ENCODE peak calls at places on chromosome 10, in nine cellular contexts. M, W, L, N, T, J, G, F and K are unnamed samples.

GRCh38 chr10:3761916-3762708 is 22.9 kb downstream of the KLF6 start:
- DNase-seq in M (no peak), W (peak), L (no peak), N (no peak), T (no peak), J (no peak), G (no peak), F (no peak), K (no peak)

GRCh38 chr10:132186488-132187413 is at the start of gene DPYSL4:
- DNase-seq in M (no peak), W (no peak), L (no peak), N (peak), T (no peak), J (no peak), G (no peak), F (peak), K (peak)

GRCh38 chr10:4431114-4431862 is 394.7 kb upstream of the AKR1E2 start:
- DNase-seq in M (no peak), W (no peak), L (peak), N (no peak), T (no peak), J (peak), G (peak), F (peak), K (peak)

GRCh38 chr10:74991435-74991834 is 120.0 kb upstream of the SAMD8 start:
- DNase-seq in M (no peak), W (no peak), L (no peak), N (no peak), T (no peak), J (peak), G (no peak), F (peak), K (peak)

GRCh38 chr10:15430969-15431791 is 60.1 kb upstream of the FAM171A1 start:
- DNase-seq in M (no peak), W (no peak), L (no peak), N (no peak), T (no peak), J (no peak), G (no peak), F (no peak), K (no peak)

GRCh38 chr10:104336829-104337526 is 1.3 kb downstream of the ITPRIP start:
- DNase-seq in M (no peak), W (no peak), L (peak), N (peak), T (no peak), J (no peak), G (peak), F (peak), K (peak)

GRCh38 chr10:112963835-112964234 is 13.8 kb downstream of the TCF7L2 start:
- DNase-seq in M (no peak), W (no peak), L (no peak), N (no peak), T (no peak), J (no peak), G (no peak), F (no peak), K (peak)

GRCh38 chr10:7411671-7412481 is 1.0 kb upstream of the SFMBT2 start:
- DNase-seq in M (peak), W (no peak), L (no peak), N (peak), T (no peak), J (no peak), G (no peak), F (no peak), K (no peak)

GRCh38 chr10:6218692-6219493 is 16.2 kb downstream of the PFKFB3 start:
- DNase-seq in M (no peak), W (no peak), L (peak), N (no peak), T (no peak), J (no peak), G (peak), F (peak), K (no peak)

GRCh38 chr10:20955355-20955893 is 58.3 kb upstream of the NEBL start:
- DNase-seq in M (no peak), W (no peak), L (no peak), N (no peak), T (no peak), J (no peak), G (no peak), F (no peak), K (no peak)

GRCh38 chr10:80196270-80196949 is 8.9 kb downstream of the ANXA11 start:
- DNase-seq in M (peak), W (no peak), L (no peak), N (peak), T (peak), J (no peak), G (peak), F (peak), K (peak)

GRCh38 chr10:7788640-7789335 is 811 bp downstream of the ATP5F1C start:
- DNase-seq in M (peak), W (no peak), L (no peak), N (no peak), T (no peak), J (no peak), G (peak), F (peak), K (no peak)

GRCh38 chr10:129870926-129871660 is 93.0 kb downstream of the EBF3 start:
- DNase-seq in M (no peak), W (no peak), L (no peak), N (no peak), T (no peak), J (no peak), G (no peak), F (no peak), K (peak)

GRCh38 chr10:119205926-119206602 is 1.3 kb upstream of the GRK5 start:
- DNase-seq in M (peak), W (no peak), L (no peak), N (peak), T (peak), J (no peak), G (no peak), F (peak), K (peak)

GRCh38 chr10:126042354-126042753 is 146.0 kb downstream of the FANK1 start:
- DNase-seq in M (no peak), W (no peak), L (no peak), N (no peak), T (no peak), J (no peak), G (no peak), F (no peak), K (no peak)

GRCh38 chr10:102505462-102506115 is 1.8 kb downstream of the SUFU start:
- DNase-seq in M (peak), W (no peak), L (no peak), N (no peak), T (no peak), J (no peak), G (no peak), F (no peak), K (no peak)
- H3K4me3 ChIP-seq in M (no peak), W (no peak), L (no peak), N (no peak), T (peak), J (peak), G (peak), F (peak), K (peak)

DNA sequence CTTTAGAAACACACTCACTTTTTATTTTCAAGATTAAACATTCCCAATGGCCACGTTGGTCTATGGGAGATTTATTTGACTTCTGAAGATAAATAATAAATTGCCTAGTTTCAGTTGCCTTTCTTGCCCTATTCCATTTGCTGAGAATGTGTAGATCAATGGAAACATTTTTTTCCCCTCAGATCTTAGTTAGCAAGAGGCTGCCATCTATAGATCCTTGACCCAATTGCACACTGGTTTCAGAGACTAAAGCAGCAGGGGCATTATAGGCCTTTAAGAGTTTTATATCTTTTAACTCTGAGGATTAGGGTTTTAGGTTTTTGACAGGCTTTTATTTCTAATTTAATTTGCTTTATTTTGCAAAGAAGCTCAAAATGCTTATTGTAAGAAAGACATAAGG is 163.2 kb upstream of the GPR26 start:
- DNase-seq in M (no peak), W (no peak), L (no peak), N (no peak), T (no peak), J (no peak), G (no peak), F (no peak), K (no peak)
- TF ChIP-seq CTCF in M (no peak), W (no peak), L (no peak), N (no peak), T (no peak), J (no peak), G (no peak), F (no peak), K (no peak)

DNA sequence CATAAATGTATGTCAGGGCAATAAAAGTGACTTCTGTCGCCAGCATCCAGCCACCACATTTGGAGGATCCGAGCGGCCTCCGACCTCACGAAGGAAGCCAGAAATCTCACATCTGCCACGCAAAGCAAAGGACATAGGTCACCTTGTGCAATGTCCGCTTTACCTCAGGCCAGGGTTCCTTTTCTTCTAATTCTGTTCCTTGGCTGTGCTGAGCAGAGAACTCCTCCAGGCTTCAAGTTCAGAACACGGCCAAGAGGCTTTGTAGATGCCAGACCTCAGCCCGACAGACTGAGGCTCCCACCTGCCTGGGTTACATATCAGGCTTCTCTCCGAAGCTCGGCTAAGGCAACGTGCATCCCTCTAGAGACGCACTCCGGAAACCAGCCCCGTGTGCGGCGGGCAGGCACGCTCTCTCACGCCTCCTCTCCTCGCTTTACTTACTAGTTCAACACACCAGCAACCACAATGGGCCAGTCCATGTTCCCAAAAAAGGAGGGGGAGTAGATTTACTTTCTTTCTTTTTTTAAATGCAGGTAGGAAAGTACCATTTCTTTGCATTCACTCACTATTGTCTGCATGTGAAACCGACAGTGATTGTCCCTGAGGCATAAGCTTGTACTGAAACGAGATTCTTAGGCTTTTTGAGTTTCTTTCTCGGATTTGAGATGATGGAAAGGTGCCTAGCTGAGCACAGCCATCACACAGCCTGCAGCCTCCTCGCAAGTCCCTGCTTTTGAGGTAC is 122.4 kb upstream of the AFAP1L2 start:
- DNase-seq in M (peak), W (peak), L (peak), N (peak), T (peak), J (no peak), G (peak), F (peak), K (peak)
- H3K4me3 ChIP-seq in M (peak), W (peak), L (peak), N (peak), T (peak), J (peak), G (peak), F (peak), K (no peak)

GRCh38 chr10:88115406-88115805 is 252.0 kb downstream of the PTEN start:
- DNase-seq in M (no peak), W (no peak), L (no peak), N (no peak), T (no peak), J (no peak), G (no peak), F (no peak), K (no peak)

GRCh38 chr10:88113232-88113631 is 249.8 kb downstream of the PTEN start:
- DNase-seq in M (no peak), W (no peak), L (no peak), N (no peak), T (no peak), J (no peak), G (no peak), F (peak), K (no peak)

GRCh38 chr10:88113657-88114272 is 250.3 kb downstream of the PTEN start:
- DNase-seq in M (no peak), W (no peak), L (no peak), N (no peak), T (no peak), J (no peak), G (no peak), F (no peak), K (no peak)

GRCh38 chr10:88115968-88116367 is 252.5 kb downstream of the PTEN start:
- DNase-seq in M (no peak), W (no peak), L (peak), N (no peak), T (no peak), J (no peak), G (peak), F (no peak), K (peak)

DNA sequence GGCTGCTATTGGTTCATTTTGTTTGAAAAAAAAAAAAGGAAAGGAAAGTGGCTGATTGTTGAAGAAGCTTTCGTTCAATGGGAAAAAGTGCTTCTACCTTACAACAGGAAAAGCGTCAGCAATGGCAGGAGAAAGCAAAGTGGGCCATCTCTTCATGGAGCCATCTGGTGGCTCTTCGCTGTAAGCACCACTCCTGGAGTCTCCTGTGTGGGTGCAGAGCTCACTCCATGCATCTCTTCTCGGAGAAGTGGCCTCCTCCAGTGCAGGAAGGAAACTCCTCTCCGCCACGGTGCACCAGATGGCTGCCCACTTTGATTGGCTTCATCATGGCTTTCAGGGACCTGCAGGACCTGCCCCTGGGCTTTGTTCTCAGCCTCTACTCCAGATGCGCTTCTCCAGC is 250.9 kb downstream of the PTEN start:
- DNase-seq in M (peak), W (no peak), L (no peak), N (no peak), T (no peak), J (no peak), G (no peak), F (peak), K (no peak)
- TF ChIP-seq CTCF in M (peak), W (peak), L (peak), N (no peak), T (peak), J (peak), G (peak), F (peak), K (peak)